ENCODE peak calls at places on chromosomes 2 and 18, in ten cellular contexts. R, C, S, N, M, Z, H, I, T and E are unnamed samples.
A peak's percentile ranks its signal among the peaks of the same experiment; 100 is the strongest.

GRCh38 chr2:102336502-102336945 is 19.1 kb upstream of the IL18R1 start:
- DNase-seq in R (no peak), S (no peak), T (no peak), N (no peak), C (no peak), I (peak; percentile 63), Z (no peak), M (no peak), H (peak; percentile 88), E (no peak)

GRCh38 chr18:5417342-5417741 is 121.8 kb upstream of the ZBTB14 start:
- DNase-seq in C (no peak), N (no peak), H (peak; percentile 8), T (no peak), S (no peak), R (no peak), M (peak; percentile 14), Z (no peak), I (peak; percentile 25), E (peak; percentile 3)

GRCh38 chr2:146821836-146822316 is 1023.0 kb upstream of the ACVR2A start:
- DNase-seq in M (no peak), H (peak; percentile 65), Z (no peak), S (no peak), R (no peak), I (peak; percentile 90), C (no peak), N (no peak), T (no peak), E (peak; percentile 84)

GRCh38 chr2:174842496-174842895 is 78.2 kb upstream of the CHRNA1 start:
- DNase-seq in S (no peak), C (no peak), Z (no peak), R (no peak), N (no peak), I (no peak), M (no peak), T (no peak), H (no peak), E (no peak)

GRCh38 chr2:149908731-149909690 is 321.4 kb upstream of the MMADHC start:
- DNase-seq in C (no peak), R (no peak), M (no peak), T (no peak), I (peak; percentile 31), Z (no peak), H (peak; percentile 67), S (no peak), N (no peak), E (peak; percentile 33)

GRCh38 chr2:6072757-6073156 is 380.6 kb downstream of the SOX11 start:
- DNase-seq in M (no peak), C (no peak), T (no peak), I (no peak), Z (no peak), H (no peak), N (no peak), S (no peak), R (no peak), E (no peak)

GRCh38 chr2:17976871-17977746 is 98.6 kb downstream of the KCNS3 start:
- DNase-seq in Z (peak; percentile 95), R (no peak), T (no peak), M (no peak), I (peak; percentile 100), S (peak; percentile 86), C (no peak), N (no peak), H (peak; percentile 97), E (peak; percentile 99)

GRCh38 chr2:27191107-27191829 is 20.6 kb upstream of the ATRAID start:
- DNase-seq in S (no peak), T (peak; percentile 85), R (peak; percentile 60), I (peak; percentile 76), N (no peak), C (no peak), Z (no peak), M (peak; percentile 89), H (peak; percentile 81), E (peak; percentile 51)

GRCh38 chr2:177184606-177185005 is 28.0 kb upstream of the HNRNPA3 start:
- DNase-seq in R (no peak), M (no peak), N (no peak), I (no peak), C (no peak), S (no peak), H (no peak), T (no peak), Z (no peak), E (no peak)

GRCh38 chr2:209472386-209472832 is 48.6 kb downstream of the MAP2 start:
- DNase-seq in C (no peak), Z (no peak), S (no peak), N (no peak), H (peak; percentile 86), I (peak; percentile 91), M (no peak), R (no peak), T (no peak), E (peak; percentile 73)

GRCh38 chr2:43230481-43230880 is 4.1 kb upstream of the ZFP36L2 start:
- DNase-seq in C (peak; percentile 59), H (no peak), R (no peak), N (no peak), Z (no peak), S (no peak), M (peak; percentile 92), T (no peak), I (no peak), E (no peak)

GRCh38 chr2:151716721-151717120 is 17.6 kb downstream of the NEB start:
- DNase-seq in M (no peak), S (no peak), I (no peak), T (no peak), Z (peak; percentile 14), C (no peak), R (no peak), N (no peak), H (no peak), E (peak; percentile 1)

GRCh38 chr2:84781942-84782716 is 98.8 kb downstream of the TRABD2A start:
- DNase-seq in M (peak; percentile 14), C (peak; percentile 77), R (no peak), T (no peak), N (no peak), Z (no peak), I (no peak), S (no peak), H (peak; percentile 33), E (peak; percentile 32)

GRCh38 chr2:149037851-149038250 is 648 bp upstream of the LYPD6B start:
- DNase-seq in C (no peak), N (no peak), M (peak; percentile 15), H (no peak), Z (no peak), S (no peak), T (no peak), I (no peak), R (no peak), E (no peak)

GRCh38 chr2:98379311-98380202 is 33.3 kb downstream of the CNGA3 start:
- DNase-seq in C (no peak), I (peak; percentile 5), H (peak; percentile 20), R (no peak), M (no peak), Z (no peak), S (no peak), N (no peak), T (no peak), E (peak; percentile 10)

DNA sequence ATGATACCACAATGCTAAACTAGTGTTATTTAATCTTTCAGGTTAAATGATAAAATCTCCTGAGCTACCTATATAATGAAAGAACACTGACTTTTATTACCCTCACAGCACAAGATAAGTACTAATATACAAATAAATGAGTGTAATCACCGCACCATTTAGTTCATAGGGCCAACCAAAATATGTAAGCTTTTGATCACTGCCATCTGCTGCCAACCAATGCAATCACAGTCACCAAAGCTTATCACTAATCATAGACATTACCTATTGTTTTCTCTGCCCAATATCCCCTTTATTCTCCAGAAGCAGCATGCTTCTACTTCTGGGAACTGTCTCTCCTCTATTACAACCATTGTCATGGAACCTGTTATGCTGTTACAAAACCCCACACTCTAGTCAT is 151.6 kb upstream of the LRATD1 start:
- DNase-seq in R (no peak), H (no peak), S (no peak), I (no peak), Z (no peak), C (no peak), T (no peak), N (no peak), M (no peak), E (no peak)
- TF ChIP-seq CTCF in R (no peak), H (no peak), S (no peak), I (no peak), Z (no peak), C (no peak), T (no peak), N (no peak), M (peak; percentile 17), E (no peak)

GRCh38 chr2:123636232-123636631 is 388.9 kb upstream of the CNTNAP5 start:
- DNase-seq in Z (no peak), S (no peak), M (no peak), C (no peak), T (no peak), H (no peak), I (no peak), R (no peak), N (no peak), E (no peak)
- H3K4me3 ChIP-seq in Z (no peak overlapping the region), S (no peak overlapping the region), M (no peak overlapping the region), C (no peak overlapping the region), T (no peak overlapping the region), H (no peak overlapping the region), I (no peak overlapping the region), R (no peak overlapping the region), N (no peak overlapping the region), E (no peak overlapping the region)

GRCh38 chr2:44969936-44970335 is 28.4 kb downstream of the SIX3 start:
- DNase-seq in N (no peak), I (no peak), Z (no peak), R (no peak), C (no peak), S (no peak), H (no peak), M (no peak), T (no peak), E (no peak)

GRCh38 chr2:44972771-44973535 is 31.5 kb downstream of the SIX3 start:
- DNase-seq in S (no peak), R (no peak), T (no peak), Z (no peak), I (no peak), H (no peak), N (no peak), C (no peak), M (no peak), E (no peak)

GRCh38 chr2:44975571-44976450 is 33.4 kb downstream of the SIX2 start:
- DNase-seq in R (no peak), T (no peak), Z (no peak), S (no peak), H (no peak), N (no peak), I (no peak), C (no peak), M (no peak), E (no peak)

GRCh38 chr2:44970846-44971450 is 29.4 kb downstream of the SIX3 start:
- DNase-seq in C (no peak), N (no peak), T (no peak), I (peak; percentile 91), S (no peak), M (no peak), Z (no peak), H (peak; percentile 45), R (no peak), E (peak; percentile 78)

GRCh38 chr2:44974064-44974715 is 32.7 kb downstream of the SIX3 start:
- DNase-seq in T (peak; percentile 37), N (no peak), H (peak; percentile 70), R (peak; percentile 79), Z (no peak), S (no peak), I (peak; percentile 81), C (no peak), M (peak; percentile 63), E (no peak)
- TF ChIP-seq CTCF in T (peak; percentile 50), N (no peak), H (peak; percentile 64), R (peak; percentile 64), Z (peak; percentile 11), S (no peak), I (peak; percentile 87), C (no peak), M (peak; percentile 82), E (peak; percentile 60)

GRCh38 chr18:48942554-48943261 is 8.1 kb downstream of the SMAD7 start:
- DNase-seq in T (peak; percentile 44), R (peak; percentile 94), C (no peak), I (peak; percentile 93), M (no peak), S (no peak), Z (peak; percentile 87), N (no peak), H (peak; percentile 88), E (peak; percentile 94)
- H3K4me3 ChIP-seq in T (peak overlapping the region; percentile 97), R (peak overlapping the region; percentile 80), C (no peak overlapping the region), I (no peak overlapping the region), M (no peak overlapping the region), S (no peak overlapping the region), Z (no peak overlapping the region), N (no peak overlapping the region), H (peak overlapping the region; percentile 51), E (peak overlapping the region; percentile 2)